ENCODE peak calls at places on chromosomes 3 and 15, in four cellular contexts. A is GM06990, R is psoas muscle, N is IMR-90. E is an unnamed sample.

GRCh38 chr3:55842204-55842603 is 355.1 kb upstream of the WNT5A start:
- DNase-seq in A (no peak), R (no peak), N (no peak), E (no peak)

GRCh38 chr3:47009225-47010049 is 30.0 kb downstream of the NBEAL2 start:
- DNase-seq in A (peak), R (peak), N (peak), E (peak)

GRCh38 chr3:180295811-180296210 is 259.1 kb upstream of the PEX5L start:
- DNase-seq in A (no peak), R (no peak), N (peak), E (no peak)

GRCh38 chr3:191634902-191635301 is 173.9 kb downstream of the PYDC2 start:
- DNase-seq in A (no peak), R (no peak), N (no peak), E (no peak)

GRCh38 chr3:112136046-112136445 is 3.0 kb upstream of the GCSAM start:
- DNase-seq in A (no peak), R (no peak), N (no peak), E (no peak)

GRCh38 chr3:45571969-45572368 is 22.6 kb upstream of the LIMD1 start:
- DNase-seq in A (no peak), R (no peak), N (no peak), E (no peak)

GRCh38 chr3:124032351-124032880 is 40.5 kb upstream of the ROPN1 start:
- DNase-seq in A (no peak), R (peak), N (no peak), E (no peak)

GRCh38 chr15:101810451-101810850 is 1.6 kb upstream of the OR4F15 start:
- DNase-seq in A (no peak), R (no peak), N (no peak), E (no peak)

GRCh38 chr3:184491867-184492615 is 69.5 kb upstream of the EPHB3 start:
- DNase-seq in A (no peak), R (peak), N (no peak), E (no peak)

GRCh38 chr15:100769975-100770340 is 109.7 kb upstream of the ALDH1A3 start:
- DNase-seq in A (no peak), R (no peak), N (no peak), E (no peak)

GRCh38 chr3:25107918-25108617 is 320.0 kb upstream of the RARB start:
- DNase-seq in A (no peak), R (no peak), N (no peak), E (no peak)

GRCh38 chr15:47442366-47442765 is 274.9 kb upstream of the SEMA6D start:
- DNase-seq in A (no peak), R (no peak), N (peak), E (no peak)

GRCh38 chr3:38549957-38550840 is 54.1 kb downstream of the EXOG start:
- DNase-seq in A (no peak), R (no peak), N (no peak), E (no peak)

GRCh38 chr3:52036829-52037228 is 19.5 kb downstream of the DUSP7 start:
- DNase-seq in A (no peak), R (no peak), N (no peak), E (no peak)

GRCh38 chr15:46354443-46354842 is 719.6 kb downstream of the SQOR start:
- DNase-seq in A (no peak), R (no peak), N (no peak), E (no peak)
- TF ChIP-seq CTCF in A (no peak), R (no peak), N (no peak), E (no peak)

GRCh38 chr15:38864122-38864521 is 299.5 kb upstream of the RASGRP1 start:
- DNase-seq in A (no peak), R (no peak), N (no peak), E (no peak)
- TF ChIP-seq CTCF in A (peak), R (no peak), N (peak), E (no peak)

GRCh38 chr3:56894912-56895431 is 93.2 kb upstream of the ARHGEF3 start:
- DNase-seq in A (peak), R (no peak), N (peak), E (peak)

GRCh38 chr3:56900801-56901200 is 99.1 kb upstream of the ARHGEF3 start:
- DNase-seq in A (no peak), R (no peak), N (no peak), E (no peak)

GRCh38 chr3:56899851-56900250 is 98.1 kb upstream of the ARHGEF3 start:
- DNase-seq in A (no peak), R (no peak), N (no peak), E (no peak)

GRCh38 chr3:56899078-56899477 is 97.3 kb upstream of the ARHGEF3 start:
- DNase-seq in A (no peak), R (no peak), N (no peak), E (no peak)

DNA sequence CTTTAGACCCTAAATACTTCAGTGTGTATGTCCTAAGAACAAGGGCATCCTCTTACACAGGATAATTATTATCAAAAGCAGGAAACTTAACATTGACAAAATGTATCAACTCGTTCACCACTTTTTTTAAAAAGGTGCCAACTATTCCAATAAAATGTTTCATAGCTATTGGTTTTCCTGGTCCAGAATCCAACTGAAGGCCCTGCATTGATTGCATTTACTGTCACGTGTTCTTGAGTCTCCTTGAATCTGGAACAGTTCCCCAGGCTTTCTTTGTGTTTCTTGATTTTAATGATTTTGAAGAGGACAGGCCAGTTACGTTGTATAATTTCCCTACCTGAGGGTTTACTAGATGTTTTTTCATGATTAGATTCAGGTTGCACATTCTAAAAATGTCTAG is 94.6 kb upstream of the ARHGEF3 start:
- DNase-seq in A (no peak), R (no peak), N (no peak), E (no peak)
- TF ChIP-seq CTCF in A (no peak), R (no peak), N (no peak), E (no peak)

GRCh38 chr3:186012137-186012536 is 74.3 kb upstream of the TRA2B start:
- DNase-seq in A (no peak), R (no peak), N (no peak), E (no peak)
- TF ChIP-seq CTCF in A (no peak), R (no peak), N (no peak), E (no peak)

DNA sequence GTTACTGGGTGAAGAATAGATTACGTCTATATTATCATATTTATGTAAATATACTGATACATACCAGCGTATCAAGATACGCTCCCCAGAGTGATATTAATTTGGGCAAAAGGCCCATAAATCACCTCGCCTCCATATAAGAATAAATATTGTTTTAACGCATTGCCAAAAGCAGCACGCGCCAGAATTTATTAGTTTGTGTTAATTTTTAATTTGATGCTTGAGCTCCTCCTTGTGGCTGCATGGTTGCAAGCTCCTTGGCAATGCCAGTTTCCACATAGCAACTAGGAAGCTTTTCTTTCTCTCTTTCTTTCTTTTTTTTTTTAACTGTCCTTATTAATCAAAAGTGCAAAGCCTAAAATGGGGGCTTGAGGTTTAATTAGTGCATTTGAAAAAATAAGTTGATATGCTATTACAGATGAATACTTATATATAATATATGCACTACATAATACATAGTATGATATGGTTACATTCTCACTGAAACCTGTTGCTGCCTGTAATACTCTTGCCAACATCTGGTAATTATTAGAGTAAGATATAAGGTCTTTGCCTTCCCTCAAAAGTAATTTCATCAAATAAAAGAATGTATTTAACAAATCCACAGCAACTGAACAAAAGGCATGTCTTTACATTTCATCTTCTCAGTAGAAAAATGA is 242.7 kb upstream of the UBE2E2 start:
- DNase-seq in A (no peak), R (no peak), N (peak), E (peak)
- TF ChIP-seq CTCF in A (peak), R (peak), N (peak), E (peak)

GRCh38 chr3:101690972-101691371 is 4.5 kb upstream of the RPL24 start:
- DNase-seq in A (no peak), R (no peak), N (no peak), E (peak)
- TF ChIP-seq CTCF in A (peak), R (no peak), N (no peak), E (peak)